ENCODE peak calls at places on chromosomes 13 and 19, in four cellular contexts. L, Q, S and I are unnamed samples.

GRCh38 chr13:67226686-67227085 is 3.5 kb downstream of the PCDH9 start:
- DNase-seq in L (no peak), Q (no peak), S (no peak), I (no peak)

GRCh38 chr13:102561933-102562332 is 34.9 kb upstream of the TPP2 start:
- DNase-seq in L (no peak), Q (no peak), S (no peak), I (no peak)

GRCh38 chr13:101959016-101959415 is 442.8 kb downstream of the FGF14 start:
- DNase-seq in L (no peak), Q (no peak), S (no peak), I (no peak)

GRCh38 chr13:27174766-27175455 is 3.3 kb upstream of the USP12 start:
- DNase-seq in L (no peak), Q (no peak), S (no peak), I (no peak)

GRCh38 chr19:13053761-13054604 is 48.7 kb downstream of the LYL1 start:
- DNase-seq in L (peak; percentile 99), Q (peak; percentile 98), S (peak; percentile 79), I (no peak)

GRCh38 chr19:49890349-49891311 is 6.1 kb downstream of the IL4I1 start:
- DNase-seq in L (no peak), Q (no peak), S (peak; percentile 67), I (no peak)

GRCh38 chr19:29696045-29696682 is 18.9 kb downstream of the C19orf12 start:
- DNase-seq in L (no peak), Q (no peak), S (no peak), I (no peak)

GRCh38 chr13:98785968-98786367 is 33.5 kb upstream of the SLC15A1 start:
- DNase-seq in L (no peak), Q (no peak), S (no peak), I (no peak)

GRCh38 chr13:19606152-19606551 is 27.3 kb upstream of the MPHOSPH8 start:
- DNase-seq in L (no peak), Q (peak; percentile 29), S (no peak), I (no peak)

GRCh38 chr19:291561-292280 is 518 bp upstream of the PLPP2 start:
- DNase-seq in L (no peak), Q (no peak), S (peak; percentile 55), I (no peak)

GRCh38 chr13:31032574-31033095 is 100.2 kb downstream of the TEX26 start:
- DNase-seq in L (no peak), Q (peak; percentile 68), S (no peak), I (no peak)

GRCh38 chr13:31037874-31038475 is 105.5 kb downstream of the TEX26 start:
- DNase-seq in L (no peak), Q (no peak), S (no peak), I (no peak)

GRCh38 chr13:31036717-31037116 is 104.3 kb downstream of the TEX26 start:
- DNase-seq in L (no peak), Q (no peak), S (no peak), I (no peak)

GRCh38 chr13:31037351-31037750 is 104.9 kb downstream of the TEX26 start:
- DNase-seq in L (no peak), Q (no peak), S (no peak), I (no peak)

GRCh38 chr13:31035162-31035951 is 102.9 kb downstream of the TEX26 start:
- DNase-seq in L (peak; percentile 42), Q (peak; percentile 67), S (no peak), I (no peak)
- TF ChIP-seq CTCF in L (no peak), Q (no peak), S (no peak), I (no peak)

GRCh38 chr19:16355293-16356043 is 30.8 kb downstream of the KLF2 start:
- DNase-seq in L (peak; percentile 62), Q (peak; percentile 19), S (no peak), I (no peak)
- H3K4me3 ChIP-seq in L (no peak overlapping the region), Q (no peak overlapping the region), S (no peak overlapping the region), I (no peak overlapping the region)

GRCh38 chr19:35034005-35034502 is 3.8 kb downstream of the SCN1B start:
- DNase-seq in L (no peak), Q (no peak), S (no peak), I (no peak)
- TF ChIP-seq CTCF in L (no peak), Q (no peak), S (no peak), I (no peak)

DNA sequence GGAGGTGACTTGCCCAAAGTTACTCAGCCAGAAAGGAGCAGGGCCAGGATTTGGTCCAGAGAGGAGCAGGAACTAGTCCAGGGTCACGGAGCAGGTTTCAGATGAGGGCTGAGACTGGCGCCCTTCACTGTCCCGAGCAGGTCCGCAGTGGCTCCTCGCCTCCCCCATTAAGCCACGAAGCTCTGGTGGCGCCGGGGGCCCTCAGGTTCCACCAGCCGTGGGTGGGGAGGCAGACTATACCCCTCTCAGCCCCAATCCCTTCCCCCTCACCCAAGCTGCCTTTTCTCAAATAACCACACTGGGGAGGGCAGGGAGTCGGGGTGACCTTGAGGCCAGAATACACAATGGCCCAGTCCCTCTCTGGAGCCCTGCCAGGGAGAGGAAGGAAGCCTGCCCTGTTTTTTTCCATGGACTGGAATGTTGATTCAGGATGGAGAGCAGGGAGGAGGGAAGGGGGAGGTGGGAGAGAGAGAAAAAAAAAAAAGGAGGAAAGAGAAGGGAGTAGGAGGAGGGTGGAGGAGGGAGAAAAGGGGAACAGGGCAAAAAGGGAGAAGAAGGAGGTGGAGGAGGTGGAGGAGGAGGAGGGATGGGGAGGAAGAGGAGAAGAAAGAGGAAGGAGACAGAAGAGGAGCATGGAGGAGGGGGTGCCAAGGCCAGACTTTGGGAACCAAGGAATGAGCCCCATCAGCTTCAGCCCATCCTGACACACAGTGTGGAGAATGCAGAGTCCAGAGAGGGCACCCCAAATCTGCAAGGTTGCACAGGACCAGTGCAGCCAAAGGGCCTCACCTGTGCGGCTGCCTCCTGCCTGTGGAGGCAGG is 19.7 kb downstream of the CEACAM16 start:
- DNase-seq in L (peak; percentile 93), Q (peak; percentile 73), S (peak; percentile 81), I (no peak)
- H3K4me3 ChIP-seq in L (peak overlapping the region; percentile 35), Q (no peak overlapping the region), S (peak overlapping the region; percentile 10), I (no peak overlapping the region)

DNA sequence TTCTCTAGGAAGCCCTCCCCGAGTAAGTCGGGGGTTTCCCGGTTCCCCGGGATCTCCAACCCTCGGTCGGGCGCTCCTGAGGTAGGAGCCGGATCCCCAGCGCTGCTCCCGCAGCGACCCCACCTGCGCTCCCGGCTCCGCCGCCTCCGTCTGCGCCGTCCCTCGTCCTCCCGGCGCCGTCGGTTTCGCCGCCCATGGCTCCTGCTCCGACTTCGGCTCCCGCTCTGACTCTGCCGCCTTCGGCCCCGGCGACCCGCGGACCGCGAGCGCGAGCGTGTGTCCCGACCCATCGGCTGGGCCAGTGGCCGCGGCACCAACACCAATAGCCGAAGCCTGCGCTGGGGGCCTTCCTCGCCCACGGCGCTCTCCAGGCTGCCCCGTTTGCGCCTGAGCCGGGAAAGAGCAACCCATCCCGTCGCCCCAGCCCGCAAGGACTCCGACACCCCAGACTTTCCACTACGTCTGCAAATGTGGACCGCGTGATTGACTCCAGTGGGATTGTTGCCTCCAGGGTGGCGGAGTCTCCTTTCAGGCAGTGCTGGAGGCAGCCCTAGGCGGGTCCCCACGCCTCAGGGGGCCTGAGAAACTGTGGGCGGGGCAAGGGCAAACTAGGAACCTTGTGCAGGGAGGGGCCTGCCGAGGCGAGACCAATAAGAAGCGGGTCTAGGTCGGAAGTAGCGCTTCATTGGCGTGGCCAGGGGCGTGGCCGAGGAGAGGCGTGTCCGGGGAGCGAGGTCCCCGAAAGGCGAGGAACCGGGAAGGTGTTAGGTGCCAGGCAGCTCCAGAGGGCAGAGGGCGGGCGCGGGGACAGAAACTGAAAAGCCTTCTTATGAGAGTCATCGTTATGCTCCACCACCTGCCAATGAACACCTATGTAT is at the start of gene CACTIN:
- DNase-seq in L (peak; percentile 98), Q (peak; percentile 97), S (peak; percentile 99), I (peak; percentile 92)
- TF ChIP-seq CTCF in L (no peak), Q (no peak), S (no peak), I (no peak)

GRCh38 chr13:46050771-46051170 is 1.8 kb downstream of the ZC3H13 start:
- DNase-seq in L (no peak), Q (no peak), S (no peak), I (no peak)
- H3K4me3 ChIP-seq in L (peak overlapping the region; percentile 94), Q (peak overlapping the region; percentile 93), S (no peak overlapping the region), I (peak overlapping the region; percentile 91)

GRCh38 chr19:11887618-11888531 is at the start of gene ZNF69:
- DNase-seq in L (peak; percentile 62), Q (peak; percentile 75), S (peak; percentile 94), I (no peak)
- TF ChIP-seq CTCF in L (peak; percentile 12), Q (no peak), S (peak; percentile 18), I (no peak)